ENCODE peak calls at places on chromosomes 7 and 10, in six cellular contexts. M, P, Q, Y, I and W are unnamed samples.

GRCh38 chr10:77428776-77429395 is 208.7 kb downstream of the KCNMA1 start:
- DNase-seq in M (peak), P (peak), Q (peak), Y (peak), I (no peak), W (no peak)

GRCh38 chr10:119477444-119477843 is 65.1 kb downstream of the RGS10 start:
- DNase-seq in M (no peak), P (no peak), Q (no peak), Y (no peak), I (no peak), W (no peak)

GRCh38 chr7:27840314-27840713 is 100.4 kb downstream of the TAX1BP1 start:
- DNase-seq in M (no peak), P (no peak), Q (no peak), Y (no peak), I (no peak), W (no peak)

GRCh38 chr10:74863508-74863907 is 37.1 kb downstream of the KAT6B start:
- DNase-seq in M (no peak), P (peak), Q (no peak), Y (no peak), I (no peak), W (no peak)

GRCh38 chr10:6237189-6237496 is 34.4 kb downstream of the PFKFB3 start:
- DNase-seq in M (no peak), P (no peak), Q (no peak), Y (no peak), I (no peak), W (no peak)

GRCh38 chr10:95578619-95579018 is 17.4 kb upstream of the SORBS1 start:
- DNase-seq in M (no peak), P (no peak), Q (no peak), Y (no peak), I (no peak), W (no peak)

GRCh38 chr10:24727811-24728210 is 4.1 kb upstream of the ARHGAP21 start:
- DNase-seq in M (no peak), P (no peak), Q (peak), Y (no peak), I (no peak), W (no peak)

GRCh38 chr10:126423779-126424491 is 35.7 kb upstream of the ADAM12 start:
- DNase-seq in M (no peak), P (no peak), Q (no peak), Y (no peak), I (no peak), W (no peak)

GRCh38 chr10:128017825-128018224 is 108.4 kb downstream of the MKI67 start:
- DNase-seq in M (no peak), P (no peak), Q (no peak), Y (no peak), I (no peak), W (no peak)

GRCh38 chr10:1652151-1652550 is 85.2 kb downstream of the ADARB2 start:
- DNase-seq in M (no peak), P (no peak), Q (no peak), Y (no peak), I (peak), W (peak)